ENCODE peak calls at places on chromosomes 2 and 18, in nine cellular contexts. H, P, G, W, M, J, R, Y and A are unnamed samples.

GRCh38 chr2:162579169-162579568 is 235.2 kb downstream of the GCA start:
- DNase-seq in H (no peak), P (no peak), G (no peak), W (no peak), M (no peak), J (no peak), R (no peak), Y (no peak), A (no peak)

GRCh38 chr2:61758991-61759390 is 94.9 kb downstream of the FAM161A start:
- DNase-seq in H (no peak), P (peak), G (no peak), W (no peak), M (peak), J (no peak), R (no peak), Y (no peak), A (peak)

GRCh38 chr2:165825041-165825440 is 31.0 kb upstream of the GALNT3 start:
- DNase-seq in H (no peak), P (peak), G (no peak), W (peak), M (peak), J (no peak), R (no peak), Y (no peak), A (peak)

GRCh38 chr2:234966340-234966739 is 14.5 kb downstream of the SH3BP4 start:
- DNase-seq in H (no peak), P (no peak), G (no peak), W (no peak), M (no peak), J (no peak), R (no peak), Y (no peak), A (no peak)

GRCh38 chr2:116696223-116696622 is 1118.3 kb upstream of the DDX18 start:
- DNase-seq in H (no peak), P (no peak), G (no peak), W (no peak), M (no peak), J (no peak), R (no peak), Y (no peak), A (no peak)

GRCh38 chr2:205857532-205857931 is 175.2 kb downstream of the NRP2 start:
- DNase-seq in H (no peak), P (no peak), G (no peak), W (no peak), M (no peak), J (no peak), R (no peak), Y (no peak), A (no peak)

GRCh38 chr2:10548626-10549025 is 100.5 kb upstream of the ODC1 start:
- DNase-seq in H (no peak), P (no peak), G (no peak), W (peak), M (peak), J (no peak), R (no peak), Y (no peak), A (no peak)

GRCh38 chr2:86793752-86794151 is 3.0 kb upstream of the CD8A start:
- DNase-seq in H (no peak), P (no peak), G (no peak), W (no peak), M (no peak), J (no peak), R (no peak), Y (no peak), A (no peak)

GRCh38 chr2:183033951-183034350 is 4.3 kb downstream of the NCKAP1 start:
- DNase-seq in H (no peak), P (no peak), G (no peak), W (no peak), M (no peak), J (no peak), R (no peak), Y (no peak), A (no peak)
- H3K4me3 ChIP-seq in H (no peak), P (no peak), G (no peak), W (no peak), M (no peak), J (no peak), R (no peak), Y (no peak), A (no peak)

GRCh38 chr18:22466608-22467390 is 49.1 kb upstream of the CTAGE1 start:
- DNase-seq in H (no peak), P (peak), G (peak), W (peak), M (peak), J (no peak), R (peak), Y (no peak), A (peak)
- H3K4me3 ChIP-seq in H (no peak), P (no peak), G (peak), W (no peak), M (no peak), J (no peak), R (no peak), Y (no peak), A (no peak)

GRCh38 chr2:181891966-181892794 is 650 bp downstream of the ITPRID2 start:
- DNase-seq in H (peak), P (peak), G (peak), W (peak), M (peak), J (peak), R (peak), Y (peak), A (no peak)

GRCh38 chr2:181892795-181893435 is 1.4 kb downstream of the ITPRID2 start:
- DNase-seq in H (no peak), P (no peak), G (peak), W (no peak), M (peak), J (no peak), R (no peak), Y (no peak), A (peak)

GRCh38 chr2:181896286-181896685 is 4.8 kb downstream of the ITPRID2 start:
- DNase-seq in H (no peak), P (no peak), G (no peak), W (no peak), M (no peak), J (no peak), R (no peak), Y (no peak), A (no peak)

GRCh38 chr2:181895788-181896187 is 4.3 kb downstream of the ITPRID2 start:
- DNase-seq in H (no peak), P (no peak), G (no peak), W (no peak), M (no peak), J (no peak), R (no peak), Y (no peak), A (no peak)

GRCh38 chr2:181894381-181894780 is 2.9 kb downstream of the ITPRID2 start:
- DNase-seq in H (no peak), P (no peak), G (no peak), W (no peak), M (no peak), J (no peak), R (no peak), Y (no peak), A (no peak)
- H3K4me3 ChIP-seq in H (no peak), P (peak), G (peak), W (peak), M (peak), J (no peak), R (peak), Y (no peak), A (peak)

GRCh38 chr18:75265255-75265654 is 54.7 kb downstream of the TSHZ1 start:
- DNase-seq in H (no peak), P (no peak), G (no peak), W (no peak), M (no peak), J (no peak), R (no peak), Y (no peak), A (no peak)

GRCh38 chr18:75265872-75266271 is 55.3 kb downstream of the TSHZ1 start:
- DNase-seq in H (no peak), P (no peak), G (no peak), W (no peak), M (no peak), J (no peak), R (no peak), Y (no peak), A (no peak)

GRCh38 chr18:75257596-75257995 is 47.0 kb downstream of the TSHZ1 start:
- DNase-seq in H (no peak), P (no peak), G (no peak), W (no peak), M (no peak), J (no peak), R (no peak), Y (no peak), A (no peak)

GRCh38 chr18:75264195-75264594 is 53.6 kb downstream of the TSHZ1 start:
- DNase-seq in H (no peak), P (no peak), G (no peak), W (no peak), M (no peak), J (no peak), R (no peak), Y (no peak), A (no peak)

GRCh38 chr18:75261430-75262223 is 51.0 kb downstream of the TSHZ1 start:
- DNase-seq in H (peak), P (no peak), G (no peak), W (no peak), M (no peak), J (no peak), R (peak), Y (no peak), A (no peak)
- H3K4me3 ChIP-seq in H (no peak), P (no peak), G (no peak), W (no peak), M (no peak), J (no peak), R (no peak), Y (no peak), A (no peak)

GRCh38 chr2:24657818-24658217 is 135.4 kb downstream of the PTRHD1 start:
- DNase-seq in H (no peak), P (no peak), G (no peak), W (no peak), M (no peak), J (no peak), R (no peak), Y (no peak), A (no peak)
- H3K4me3 ChIP-seq in H (no peak), P (no peak), G (no peak), W (no peak), M (no peak), J (no peak), R (no peak), Y (no peak), A (no peak)

GRCh38 chr2:222421626-222422025 is 2.7 kb upstream of the SGPP2 start:
- DNase-seq in H (no peak), P (no peak), G (no peak), W (no peak), M (no peak), J (no peak), R (no peak), Y (no peak), A (no peak)

GRCh38 chr2:222424281-222424728 is at the start of gene SGPP2:
- DNase-seq in H (no peak), P (no peak), G (no peak), W (peak), M (no peak), J (no peak), R (peak), Y (no peak), A (no peak)

GRCh38 chr2:222423632-222424280 is 587 bp upstream of the SGPP2 start:
- DNase-seq in H (peak), P (no peak), G (no peak), W (no peak), M (peak), J (no peak), R (no peak), Y (no peak), A (no peak)

GRCh38 chr2:222424729-222425671 is 657 bp downstream of the SGPP2 start:
- DNase-seq in H (no peak), P (no peak), G (no peak), W (peak), M (no peak), J (no peak), R (peak), Y (no peak), A (no peak)

GRCh38 chr2:222423186-222423585 is 1.2 kb upstream of the SGPP2 start:
- DNase-seq in H (no peak), P (no peak), G (no peak), W (no peak), M (no peak), J (no peak), R (no peak), Y (no peak), A (no peak)
- H3K4me3 ChIP-seq in H (peak), P (no peak), G (no peak), W (no peak), M (no peak), J (peak), R (no peak), Y (peak), A (no peak)

DNA sequence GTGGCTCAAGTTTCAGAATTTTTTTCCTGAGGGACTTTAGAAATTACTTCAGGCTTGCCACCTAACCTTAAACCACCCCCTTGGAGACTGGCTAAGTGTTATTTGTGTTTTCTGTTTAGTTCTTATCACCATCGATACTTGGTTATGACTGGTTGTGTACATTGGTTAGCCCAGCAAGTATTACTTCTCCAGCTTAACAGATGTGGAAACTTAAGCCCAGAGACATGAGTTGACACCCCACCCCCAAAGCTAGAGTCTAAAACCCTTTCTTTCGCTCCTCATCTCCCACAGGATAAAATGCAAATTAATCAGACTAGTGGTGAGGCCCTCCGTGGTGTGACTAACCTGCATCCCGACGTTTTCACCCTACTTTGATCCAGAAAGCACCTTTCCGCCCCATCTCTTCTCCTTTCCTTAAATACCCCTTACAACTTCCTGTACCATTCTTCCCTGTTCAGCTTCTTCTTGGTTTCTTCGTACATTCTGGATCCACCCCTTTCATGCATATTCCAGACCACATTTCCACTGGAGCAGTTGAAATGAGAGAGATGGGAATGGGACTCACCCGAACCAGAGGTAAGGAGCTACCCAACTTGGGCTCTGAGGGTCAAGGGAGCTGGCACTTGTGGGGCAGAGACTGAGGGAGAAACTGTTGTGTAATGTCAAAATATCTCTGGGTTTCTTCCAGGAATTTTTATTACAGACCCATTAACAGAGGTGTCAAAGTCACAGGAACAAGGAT is 819 bp upstream of the MAP3K2 start:
- DNase-seq in H (no peak), P (no peak), G (no peak), W (no peak), M (no peak), J (no peak), R (no peak), Y (no peak), A (no peak)
- H3K4me3 ChIP-seq in H (peak), P (peak), G (peak), W (peak), M (peak), J (peak), R (peak), Y (peak), A (peak)

GRCh38 chr2:113823729-113824595 is 65.9 kb upstream of the ACTR3 start:
- DNase-seq in H (no peak), P (no peak), G (no peak), W (no peak), M (no peak), J (no peak), R (no peak), Y (no peak), A (no peak)

GRCh38 chr2:113822087-113822805 is 65.8 kb upstream of the SLC35F5 start:
- DNase-seq in H (no peak), P (no peak), G (no peak), W (no peak), M (no peak), J (no peak), R (no peak), Y (no peak), A (no peak)

DNA sequence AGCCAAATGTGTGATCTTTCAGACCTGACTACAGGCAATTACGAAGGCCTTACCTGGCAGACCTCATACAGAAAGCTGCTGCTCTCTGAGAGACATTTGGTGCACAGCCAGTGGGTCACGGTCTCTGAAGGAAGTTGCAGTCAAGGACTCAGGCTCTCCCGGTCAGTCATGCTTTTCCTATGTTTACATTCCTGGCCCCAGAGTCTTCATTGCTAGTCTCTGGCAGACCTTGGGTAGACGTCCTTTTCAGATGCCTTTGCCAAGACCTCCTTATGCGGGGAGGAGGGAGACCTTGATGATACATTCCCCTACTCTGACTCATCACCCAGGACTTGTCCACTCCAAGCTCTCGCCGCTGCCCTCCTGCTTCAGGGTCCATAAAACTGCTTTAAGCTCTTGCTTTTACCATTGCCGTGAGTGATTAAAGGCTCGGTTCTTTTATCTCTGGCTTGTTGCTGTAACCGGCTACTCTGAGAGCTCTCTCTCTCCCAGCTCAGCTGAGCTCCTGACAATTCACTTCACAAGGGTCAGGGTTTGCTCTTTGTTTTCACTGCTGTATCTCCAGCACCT is 62.0 kb upstream of the SLC35F5 start:
- DNase-seq in H (no peak), P (peak), G (peak), W (peak), M (peak), J (no peak), R (no peak), Y (no peak), A (peak)
- H3K4me3 ChIP-seq in H (no peak), P (no peak), G (peak), W (no peak), M (peak), J (no peak), R (no peak), Y (no peak), A (peak)